ENCODE peak calls at places on chromosomes 6 and 20, in seven cellular contexts. I, J, W, H, G, R and D are unnamed samples.

GRCh38 chr6:167856999-167857660 is 30.4 kb downstream of the AFDN start:
- DNase-seq in I (no peak), J (peak), W (peak), H (no peak), G (no peak), R (no peak), D (no peak)

GRCh38 chr6:41941280-41942044 is at the start of gene CCND3:
- DNase-seq in I (peak), J (peak), W (peak), H (peak), G (peak), R (peak), D (no peak)

GRCh38 chr20:58891076-58891685 is 38.7 kb downstream of the GNAS start:
- DNase-seq in I (peak), J (peak), W (peak), H (peak), G (peak), R (peak), D (no peak)

GRCh38 chr20:59765599-59766177 is 161.3 kb downstream of the PHACTR3 start:
- DNase-seq in I (no peak), J (peak), W (no peak), H (peak), G (peak), R (no peak), D (no peak)

GRCh38 chr6:6915813-6916547 is 191.8 kb upstream of the RREB1 start:
- DNase-seq in I (peak), J (peak), W (no peak), H (no peak), G (no peak), R (no peak), D (no peak)

GRCh38 chr6:159002432-159003160 is 2.6 kb upstream of the RSPH3 start:
- DNase-seq in I (peak), J (no peak), W (no peak), H (no peak), G (no peak), R (no peak), D (no peak)

GRCh38 chr6:46513533-46513932 is 22.3 kb upstream of the RCAN2 start:
- DNase-seq in I (no peak), J (no peak), W (no peak), H (no peak), G (no peak), R (no peak), D (no peak)

GRCh38 chr20:63501818-63502670 is 3.2 kb upstream of the EEF1A2 start:
- DNase-seq in I (no peak), J (no peak), W (peak), H (peak), G (no peak), R (no peak), D (no peak)

GRCh38 chr6:167141667-167142432 is 15.9 kb downstream of the GPR31 start:
- DNase-seq in I (no peak), J (peak), W (peak), H (peak), G (peak), R (no peak), D (no peak)

GRCh38 chr6:135267085-135267484 is 86.0 kb downstream of the MYB start:
- DNase-seq in I (no peak), J (peak), W (no peak), H (no peak), G (no peak), R (no peak), D (no peak)

GRCh38 chr20:33791959-33792597 is 19.1 kb upstream of the CHMP4B start:
- DNase-seq in I (peak), J (peak), W (peak), H (peak), G (peak), R (peak), D (no peak)

GRCh38 chr6:15754035-15754705 is 91.3 kb upstream of the DTNBP1 start:
- DNase-seq in I (peak), J (no peak), W (no peak), H (no peak), G (no peak), R (no peak), D (no peak)

GRCh38 chr20:63095718-63096654 is 89.2 kb upstream of the BHLHE23 start:
- DNase-seq in I (no peak), J (no peak), W (no peak), H (no peak), G (no peak), R (peak), D (no peak)

GRCh38 chr6:144263786-144264185 is 21.3 kb upstream of the UTRN start:
- DNase-seq in I (peak), J (no peak), W (no peak), H (no peak), G (no peak), R (no peak), D (no peak)

GRCh38 chr6:106870069-106870468 is 104.5 kb downstream of the CD24 start:
- DNase-seq in I (peak), J (peak), W (no peak), H (no peak), G (no peak), R (no peak), D (no peak)

GRCh38 chr6:86500035-86500434 is 437.3 kb upstream of the HTR1E start:
- DNase-seq in I (no peak), J (peak), W (no peak), H (no peak), G (no peak), R (no peak), D (no peak)

GRCh38 chr6:14676084-14676483 is 558.5 kb downstream of the CD83 start:
- DNase-seq in I (peak), J (no peak), W (no peak), H (no peak), G (no peak), R (no peak), D (no peak)

GRCh38 chr6:139452176-139452876 is 77.9 kb upstream of the CITED2 start:
- DNase-seq in I (peak), J (no peak), W (no peak), H (no peak), G (no peak), R (no peak), D (no peak)

GRCh38 chr6:26296857-26297648 is 67.9 kb upstream of the BTN3A2 start:
- DNase-seq in I (no peak), J (peak), W (no peak), H (no peak), G (no peak), R (no peak), D (no peak)

GRCh38 chr20:47543006-47543431 is 41.3 kb downstream of the NCOA3 start:
- DNase-seq in I (peak), J (no peak), W (no peak), H (no peak), G (no peak), R (no peak), D (no peak)

GRCh38 chr20:32484221-32485125 is 100.7 kb downstream of the NOL4L start:
- DNase-seq in I (no peak), J (peak), W (peak), H (peak), G (peak), R (peak), D (no peak)

GRCh38 chr6:170125447-170126300 is 165.2 kb downstream of the DLL1 start:
- DNase-seq in I (no peak), J (no peak), W (no peak), H (no peak), G (no peak), R (peak), D (peak)

GRCh38 chr6:1970151-1970561 is 275.2 kb downstream of the GMDS start:
- DNase-seq in I (no peak), J (no peak), W (no peak), H (no peak), G (no peak), R (no peak), D (no peak)

GRCh38 chr6:127302728-127303675 is 36.3 kb downstream of the RNF146 start:
- DNase-seq in I (peak), J (peak), W (peak), H (peak), G (no peak), R (no peak), D (no peak)

GRCh38 chr6:27720607-27721580 is 191.3 kb downstream of the OR2B2 start:
- DNase-seq in I (peak), J (peak), W (no peak), H (no peak), G (no peak), R (no peak), D (no peak)

GRCh38 chr6:3912366-3913076 is 63.3 kb downstream of the FAM50B start:
- DNase-seq in I (no peak), J (no peak), W (no peak), H (no peak), G (no peak), R (no peak), D (no peak)

GRCh38 chr6:8639928-8640649 is 204.7 kb upstream of the SLC35B3 start:
- DNase-seq in I (no peak), J (no peak), W (no peak), H (no peak), G (no peak), R (no peak), D (no peak)

GRCh38 chr6:140541288-140541687 is 1166.8 kb upstream of the CITED2 start:
- DNase-seq in I (peak), J (no peak), W (no peak), H (no peak), G (no peak), R (no peak), D (no peak)

GRCh38 chr6:147699637-147700036 is 191.1 kb downstream of the SAMD5 start:
- DNase-seq in I (peak), J (no peak), W (no peak), H (no peak), G (no peak), R (no peak), D (no peak)

GRCh38 chr20:22795455-22795854 is 211.1 kb upstream of the FOXA2 start:
- DNase-seq in I (peak), J (no peak), W (no peak), H (no peak), G (no peak), R (no peak), D (no peak)

GRCh38 chr6:140174509-140174908 is 800.1 kb upstream of the CITED2 start:
- DNase-seq in I (peak), J (no peak), W (no peak), H (no peak), G (no peak), R (no peak), D (no peak)

GRCh38 chr6:3382399-3383279 is 74.2 kb downstream of the SLC22A23 start:
- DNase-seq in I (no peak), J (peak), W (no peak), H (no peak), G (no peak), R (peak), D (no peak)

GRCh38 chr6:97917369-97917768 is 634.4 kb upstream of the MMS22L start:
- DNase-seq in I (no peak), J (no peak), W (peak), H (no peak), G (no peak), R (no peak), D (no peak)

GRCh38 chr6:14017626-14018475 is 93.1 kb downstream of the RNF182 start:
- DNase-seq in I (no peak), J (peak), W (no peak), H (no peak), G (no peak), R (no peak), D (no peak)

GRCh38 chr6:34189806-34190503 is 44.1 kb upstream of the GRM4 start:
- DNase-seq in I (no peak), J (no peak), W (no peak), H (peak), G (no peak), R (no peak), D (no peak)

GRCh38 chr6:89369009-89369408 is 16.5 kb upstream of the UBE2J1 start:
- DNase-seq in I (peak), J (peak), W (peak), H (no peak), G (no peak), R (peak), D (no peak)

GRCh38 chr6:93358435-93358834 is 60.9 kb downstream of the EPHA7 start:
- DNase-seq in I (no peak), J (no peak), W (no peak), H (no peak), G (no peak), R (no peak), D (no peak)

GRCh38 chr6:43944908-43945777 is 175.1 kb downstream of the VEGFA start:
- DNase-seq in I (peak), J (no peak), W (no peak), H (no peak), G (no peak), R (no peak), D (no peak)

GRCh38 chr20:16518068-16518783 is 55.0 kb downstream of the KIF16B start:
- DNase-seq in I (peak), J (peak), W (peak), H (no peak), G (peak), R (no peak), D (no peak)

GRCh38 chr6:122770835-122771601 is 8.5 kb upstream of the FABP7 start:
- DNase-seq in I (no peak), J (peak), W (peak), H (no peak), G (no peak), R (no peak), D (no peak)
- TF ChIP-seq CTCF in I (no peak), J (peak), W (no peak), H (no peak), G (no peak), R (no peak), D (no peak)

GRCh38 chr6:125952764-125953501 is 3.6 kb upstream of the HINT3 start:
- DNase-seq in I (peak), J (peak), W (no peak), H (no peak), G (no peak), R (no peak), D (no peak)
- TF ChIP-seq CTCF in I (peak), J (peak), W (peak), H (no peak), G (no peak), R (no peak), D (no peak)

DNA sequence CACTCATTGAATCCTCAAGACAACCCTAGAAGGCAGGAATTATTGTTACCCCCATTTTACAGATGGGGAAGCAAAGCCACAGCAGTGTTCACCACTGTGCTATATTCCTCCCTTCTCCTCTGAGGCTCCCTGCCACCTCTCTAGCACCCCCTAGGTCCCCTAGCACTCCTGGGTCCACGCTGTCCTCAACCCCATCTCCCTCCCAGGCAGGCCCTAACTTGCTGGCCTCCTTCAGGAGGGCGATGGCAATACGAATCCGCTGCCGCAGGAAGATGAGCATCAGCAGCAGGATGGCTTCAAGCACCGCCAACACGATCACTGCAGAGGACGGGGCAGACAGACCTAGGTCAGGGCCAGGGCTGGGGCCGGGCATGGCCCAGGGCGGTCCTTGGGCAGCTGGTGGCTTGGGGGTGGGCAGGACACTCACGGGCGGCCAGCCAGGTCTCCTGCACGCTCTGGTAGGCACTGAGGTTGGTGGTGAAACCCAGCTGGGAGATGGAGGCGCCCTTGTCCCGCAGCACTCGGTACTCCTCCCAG is 7.8 kb upstream of the NEU1 start:
- DNase-seq in I (no peak), J (peak), W (no peak), H (no peak), G (no peak), R (no peak), D (no peak)
- TF ChIP-seq CTCF in I (no peak), J (no peak), W (no peak), H (no peak), G (no peak), R (no peak), D (no peak)

GRCh38 chr6:119986934-119987549 is 637.5 kb upstream of the MAN1A1 start:
- DNase-seq in I (no peak), J (no peak), W (no peak), H (no peak), G (no peak), R (no peak), D (no peak)
- TF ChIP-seq CTCF in I (no peak), J (no peak), W (no peak), H (no peak), G (no peak), R (no peak), D (no peak)

DNA sequence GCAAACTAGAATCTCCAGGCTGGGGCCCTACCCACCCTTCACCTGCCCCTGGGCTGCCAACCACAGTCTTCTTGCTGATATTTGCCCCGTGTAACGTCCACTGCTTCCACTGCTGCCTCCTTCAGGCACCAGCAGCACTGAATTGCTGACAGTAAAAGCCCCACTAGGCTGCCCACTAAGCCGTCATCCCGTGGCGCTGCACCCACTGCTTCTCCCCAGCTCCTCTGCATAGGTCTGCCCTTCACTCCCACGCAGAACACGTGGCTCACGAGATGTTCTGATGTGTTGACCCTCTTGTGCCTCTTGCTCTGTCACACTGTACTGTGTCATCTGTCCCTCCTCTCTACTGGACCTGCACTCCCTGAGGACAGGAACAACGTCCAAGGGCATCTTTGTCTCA is 86.3 kb upstream of the HIVEP1 start:
- DNase-seq in I (no peak), J (no peak), W (no peak), H (no peak), G (no peak), R (no peak), D (no peak)
- TF ChIP-seq CTCF in I (no peak), J (no peak), W (no peak), H (no peak), G (no peak), R (no peak), D (no peak)

DNA sequence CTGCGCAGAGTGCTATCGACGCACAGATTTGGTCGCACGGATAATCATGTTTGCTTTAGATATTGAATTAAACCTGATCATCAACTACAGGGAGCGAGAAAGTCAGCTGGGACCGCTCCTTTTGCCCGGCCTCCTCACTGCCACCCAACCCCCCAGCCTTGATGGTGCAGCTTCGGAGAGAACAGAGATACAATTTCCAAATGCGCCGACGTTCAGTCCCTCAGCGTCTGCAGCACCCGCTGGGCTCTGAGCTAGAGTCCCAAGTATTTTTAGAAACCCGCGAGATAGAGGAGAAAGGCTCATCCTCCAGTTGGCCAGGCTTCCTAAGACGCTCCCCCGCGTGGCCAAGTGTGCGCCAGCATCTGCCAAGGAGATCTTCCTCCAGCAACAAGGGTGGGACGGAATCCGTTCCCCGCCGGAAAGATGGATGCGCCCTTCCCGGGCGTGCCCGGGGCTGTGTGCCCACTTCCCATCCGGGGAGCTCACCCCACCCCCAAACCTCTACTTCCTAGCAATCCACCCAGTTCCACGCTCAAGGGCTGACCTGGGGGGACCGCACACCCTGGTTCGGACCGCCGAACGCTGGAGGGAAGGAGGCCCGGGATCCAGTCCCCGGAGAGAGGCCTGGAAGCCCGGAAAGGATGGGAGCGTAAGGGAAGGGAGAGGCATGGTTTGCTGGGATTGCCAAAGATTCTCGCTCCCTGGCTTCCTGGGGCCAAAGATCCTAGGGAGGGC is 4.1 kb downstream of the NKX2-2 start:
- DNase-seq in I (peak), J (no peak), W (no peak), H (no peak), G (no peak), R (no peak), D (no peak)
- TF ChIP-seq CTCF in I (peak), J (no peak), W (peak), H (no peak), G (peak), R (no peak), D (no peak)

DNA sequence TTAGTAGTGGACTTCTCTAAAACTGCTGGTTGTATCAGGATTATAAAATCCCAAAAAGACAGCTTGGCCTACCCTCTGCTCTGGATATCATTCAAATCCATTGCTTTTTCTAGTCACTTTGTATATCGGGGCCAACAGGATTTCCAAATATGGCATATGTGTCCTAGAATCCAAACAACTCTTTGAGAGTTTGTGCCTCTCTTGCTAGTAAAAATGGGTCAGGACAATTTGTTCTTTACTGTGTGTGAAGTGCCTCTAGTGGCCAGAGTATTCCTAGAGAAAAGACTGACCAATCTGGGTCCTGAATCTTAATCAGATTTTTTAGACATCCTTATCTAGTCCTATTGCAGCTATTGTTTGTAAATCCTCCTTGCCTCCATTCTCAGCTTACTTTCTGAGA is 33.5 kb upstream of the MANEA start:
- DNase-seq in I (no peak), J (no peak), W (no peak), H (no peak), G (no peak), R (no peak), D (no peak)
- TF ChIP-seq CTCF in I (no peak), J (no peak), W (no peak), H (no peak), G (peak), R (no peak), D (no peak)

DNA sequence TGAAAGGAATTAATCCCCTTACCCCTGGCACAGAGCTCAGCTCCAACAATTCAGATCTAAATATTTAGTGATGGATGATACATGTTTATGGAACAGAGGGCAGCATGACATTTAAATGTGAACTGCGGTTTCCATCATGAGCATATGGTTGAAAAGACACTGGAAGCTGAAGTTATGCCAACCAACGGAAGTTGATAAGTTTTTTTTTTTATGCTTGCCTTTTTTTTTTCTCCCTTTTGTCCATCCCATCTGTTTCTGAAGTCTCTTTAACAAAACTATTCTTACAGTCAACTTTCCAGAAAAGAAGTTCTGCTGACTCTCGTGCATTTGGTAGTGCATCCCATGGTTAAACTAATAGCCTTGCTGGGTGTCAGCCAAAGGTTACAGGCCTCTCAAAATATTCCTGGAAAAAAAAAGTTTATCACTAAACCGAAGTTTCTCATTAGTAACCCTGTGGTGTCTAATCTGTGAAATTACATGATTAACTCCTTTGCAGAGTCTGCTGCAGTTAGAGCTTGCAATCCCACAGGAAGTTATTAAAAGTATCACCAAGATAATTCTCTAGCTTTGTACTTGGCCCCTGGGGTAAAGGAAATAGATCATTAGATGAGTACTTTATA is 243.8 kb upstream of the TCF21 start:
- DNase-seq in I (peak), J (peak), W (no peak), H (no peak), G (no peak), R (no peak), D (no peak)
- TF ChIP-seq CTCF in I (no peak), J (no peak), W (no peak), H (no peak), G (no peak), R (no peak), D (no peak)